ENCODE peak calls at places on chromosomes 2 and 18, in ten cellular contexts. L is colonic mucosa; W is thoracic aorta; T is ovary; V is mammary epithelial cell; U is tibial artery; E is activated CD8-positive, alpha-beta T cell treated with anti-CD3 and anti-CD28 coated beads for 36 hours; F is astrocyte of the cerebellum; P is HCT116; D is RWPE1. H is an unnamed sample.

GRCh38 chr18:72013512-72013911 is 530.6 kb downstream of the CBLN2 start:
- DNase-seq in L (no peak), U (no peak), P (no peak), T (no peak), W (no peak), D (no peak), V (no peak), F (peak; percentile 12), E (no peak), H (no peak)

GRCh38 chr18:39872566-39872965 is 2082.5 kb upstream of the PIK3C3 start:
- DNase-seq in T (no peak), P (no peak), W (no peak), V (no peak), E (no peak), L (no peak), U (no peak), F (no peak), D (no peak), H (no peak)

GRCh38 chr2:144131042-144131441 is 388.9 kb downstream of the ZEB2 start:
- DNase-seq in P (no peak), L (no peak), U (no peak), E (no peak), F (no peak), W (no peak), D (peak; percentile 41), T (no peak), V (peak; percentile 29), H (no peak)

GRCh38 chr2:172336681-172337080 is 90.7 kb upstream of the ITGA6 start:
- DNase-seq in E (no peak), V (no peak), P (no peak), F (no peak), W (no peak), U (no peak), D (no peak), L (no peak), T (no peak), H (no peak)

GRCh38 chr2:227614246-227614645 is 394 bp downstream of the SCYGR3 start:
- DNase-seq in F (no peak), U (no peak), P (no peak), T (no peak), L (no peak), V (no peak), D (no peak), W (no peak), E (no peak), H (no peak)

GRCh38 chr18:14976736-14977430 is 228.9 kb downstream of the ANKRD30B start:
- DNase-seq in T (no peak), L (no peak), P (no peak), F (peak; percentile 19), U (no peak), E (no peak), D (no peak), W (no peak), V (peak; percentile 12), H (no peak)

GRCh38 chr18:25103468-25104155 is 248.4 kb downstream of the ZNF521 start:
- DNase-seq in V (no peak), E (no peak), P (no peak), U (no peak), L (no peak), T (no peak), F (no peak), D (no peak), W (no peak), H (no peak)

GRCh38 chr2:42371621-42372473 is 10.8 kb upstream of the COX7A2L start:
- DNase-seq in T (peak; percentile 22), W (no peak), L (no peak), F (no peak), U (no peak), P (no peak), E (no peak), V (peak; percentile 91), D (peak; percentile 74), H (no peak)

GRCh38 chr2:48346124-48346536 is 183.8 kb upstream of the STON1 start:
- DNase-seq in T (peak; percentile 12), D (no peak), V (peak; percentile 28), U (peak; percentile 75), E (no peak), F (peak; percentile 73), W (no peak), L (peak; percentile 35), P (no peak), H (peak; percentile 73)

GRCh38 chr2:72572501-72572900 is 253.3 kb downstream of the EXOC6B start:
- DNase-seq in V (no peak), T (no peak), D (no peak), F (no peak), W (no peak), U (no peak), L (no peak), P (no peak), E (no peak), H (no peak)

GRCh38 chr18:36120297-36120696 is 8.8 kb downstream of the SLC39A6 start:
- DNase-seq in E (no peak), W (no peak), F (no peak), P (no peak), V (no peak), D (no peak), L (no peak), T (no peak), U (no peak), H (no peak)

GRCh38 chr2:67833632-67834031 is 229.2 kb downstream of the C1D start:
- DNase-seq in U (no peak), F (no peak), P (no peak), E (no peak), L (no peak), W (no peak), V (no peak), D (no peak), T (no peak), H (no peak)

GRCh38 chr2:102442967-102443828 is 20.2 kb downstream of the IL18RAP start:
- DNase-seq in W (no peak), L (peak; percentile 34), D (peak; percentile 12), V (peak; percentile 35), T (no peak), E (peak; percentile 71), U (no peak), F (no peak), P (peak; percentile 18), H (no peak)

GRCh38 chr2:144516981-144517824 is 2.7 kb downstream of the ZEB2 start:
- DNase-seq in F (peak; percentile 87), L (no peak), P (no peak), U (peak; percentile 81), D (peak; percentile 70), V (peak; percentile 68), T (peak; percentile 63), W (no peak), E (peak; percentile 80), H (no peak)

GRCh38 chr2:148966432-148966758 is 72.1 kb upstream of the LYPD6B start:
- DNase-seq in V (no peak), D (no peak), E (no peak), L (no peak), W (no peak), T (no peak), F (no peak), P (no peak), U (no peak), H (no peak)

DNA sequence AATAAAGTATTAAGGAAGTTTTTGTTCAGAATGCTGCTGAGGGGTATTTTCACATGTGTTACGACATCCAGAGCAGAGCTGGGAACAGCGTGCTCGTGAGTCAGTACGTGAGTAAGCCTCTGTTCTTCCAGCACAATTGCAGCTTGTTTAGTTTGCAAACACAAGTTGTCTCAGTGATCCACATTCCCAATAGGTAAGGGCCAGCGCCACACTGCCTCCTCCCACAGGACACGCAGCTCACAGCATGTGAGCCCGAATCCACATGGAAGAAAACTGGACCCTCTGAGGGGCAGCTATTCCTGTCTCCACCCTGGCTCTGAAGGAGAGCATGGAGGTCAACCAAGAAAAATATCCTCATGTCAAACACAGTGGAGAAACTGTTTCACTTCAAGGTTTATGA is 173.9 kb upstream of the PID1 start:
- DNase-seq in W (peak; percentile 71), D (peak; percentile 80), E (no peak), T (peak; percentile 73), F (peak; percentile 91), U (peak; percentile 87), L (no peak), P (peak; percentile 72), V (peak; percentile 97), H (peak; percentile 74)
- TF ChIP-seq CTCF in W (peak; percentile 26), D (peak; percentile 18), E (no peak), T (peak; percentile 17), F (no peak), U (no peak), L (no peak), P (no peak), V (no peak), H (peak; percentile 28)

GRCh38 chr18:26185267-26185666 is 41.0 kb upstream of the TAF4B start:
- DNase-seq in P (peak; percentile 48), E (no peak), U (no peak), T (no peak), L (no peak), V (no peak), W (no peak), F (no peak), D (peak; percentile 19), H (no peak)
- TF ChIP-seq CTCF in P (no peak), E (no peak), U (no peak), T (no peak), L (no peak), V (no peak), W (no peak), F (peak; percentile 14), D (peak; percentile 17), H (no peak)

DNA sequence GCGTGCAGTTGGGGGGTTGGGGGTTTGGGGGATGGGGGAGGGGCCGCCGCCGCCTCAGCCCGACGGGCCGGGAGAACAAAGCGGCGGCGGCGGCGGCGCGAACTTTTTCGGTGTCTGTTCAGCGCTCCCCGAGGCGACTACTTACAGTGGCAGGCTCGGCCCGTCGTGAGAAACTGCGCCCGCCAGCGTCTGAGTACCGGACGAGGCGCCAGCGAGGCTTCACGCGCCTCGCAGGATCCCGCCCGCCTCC is 172 bp downstream of the PRKD3 start:
- DNase-seq in V (no peak), E (peak; percentile 79), U (peak; percentile 93), F (no peak), L (no peak), W (peak; percentile 21), P (no peak), D (no peak), T (peak; percentile 84), H (peak; percentile 20)
- TF ChIP-seq CTCF in V (no peak), E (no peak), U (no peak), F (no peak), L (no peak), W (peak; percentile 8), P (no peak), D (no peak), T (no peak), H (no peak)

GRCh38 chr2:17573085-17573805 is 32.7 kb downstream of the VSNL1 start:
- DNase-seq in L (no peak), V (peak; percentile 68), P (no peak), W (no peak), F (no peak), U (no peak), T (no peak), E (no peak), D (no peak), H (no peak)
- TF ChIP-seq CTCF in L (no peak), V (no peak), P (peak; percentile 44), W (no peak), F (peak; percentile 36), U (no peak), T (no peak), E (no peak), D (no peak), H (no peak)

GRCh38 chr2:109481196-109481555 is 132.6 kb downstream of the SEPTIN10 start:
- DNase-seq in W (no peak), P (no peak), V (no peak), L (peak; percentile 89), T (no peak), D (no peak), U (peak; percentile 81), F (no peak), E (no peak), H (no peak)
- TF ChIP-seq CTCF in W (no peak), P (no peak), V (no peak), L (no peak), T (no peak), D (no peak), U (no peak), F (no peak), E (no peak), H (no peak)

GRCh38 chr2:120533625-120534024 is 187.7 kb downstream of the INHBB start:
- DNase-seq in T (no peak), V (no peak), D (no peak), F (no peak), W (no peak), P (no peak), L (no peak), E (no peak), U (no peak), H (no peak)
- TF ChIP-seq CTCF in T (no peak), V (no peak), D (no peak), F (no peak), W (no peak), P (no peak), L (no peak), E (no peak), U (no peak), H (no peak)

H was measured in ascending aorta.